ENCODE peak calls at places on chromosomes 1 and 21, in ten cellular contexts. One of them, this sample, is unnamed.

GRCh38 chr1:227884370-227885134 is 63.2 kb downstream of the WNT9A start:
- DNase-seq in upper lobe of right lung: peak; percentile 49
- DNase-seq in hepatocyte: peak; percentile 5
- DNase-seq in fibroblast of pulmonary artery: no peak
- DNase-seq in K562: peak; percentile 15
- DNase-seq in right lobe of liver: peak; percentile 36
- DNase-seq in lung: no peak
- DNase-seq in NB4: no peak
- DNase-seq in GM23338: no peak
- DNase-seq in tibial artery: peak; percentile 60
- DNase-seq in this sample: no peak

GRCh38 chr1:207010726-207011125 is 21.8 kb downstream of the C1orf116 start:
- DNase-seq in upper lobe of right lung: no peak
- DNase-seq in hepatocyte: no peak
- DNase-seq in fibroblast of pulmonary artery: no peak
- DNase-seq in K562: no peak
- DNase-seq in right lobe of liver: no peak
- DNase-seq in lung: no peak
- DNase-seq in NB4: no peak
- DNase-seq in GM23338: no peak
- DNase-seq in tibial artery: no peak
- DNase-seq in this sample: no peak

GRCh38 chr1:218048828-218049227 is 236.3 kb upstream of the RRP15 start:
- DNase-seq in upper lobe of right lung: no peak
- DNase-seq in hepatocyte: no peak
- DNase-seq in fibroblast of pulmonary artery: no peak
- DNase-seq in K562: no peak
- DNase-seq in right lobe of liver: no peak
- DNase-seq in lung: no peak
- DNase-seq in NB4: no peak
- DNase-seq in GM23338: peak; percentile 41
- DNase-seq in tibial artery: no peak
- DNase-seq in this sample: peak; percentile 9

GRCh38 chr21:39224930-39225329 is 41.7 kb upstream of the PSMG1 start:
- DNase-seq in upper lobe of right lung: no peak
- DNase-seq in hepatocyte: no peak
- DNase-seq in fibroblast of pulmonary artery: no peak
- DNase-seq in K562: no peak
- DNase-seq in right lobe of liver: no peak
- DNase-seq in lung: no peak
- DNase-seq in NB4: no peak
- DNase-seq in GM23338: no peak
- DNase-seq in tibial artery: no peak
- DNase-seq in this sample: no peak

GRCh38 chr21:46131721-46132651 is 23.4 kb downstream of the FTCD start:
- DNase-seq in upper lobe of right lung: no peak
- DNase-seq in hepatocyte: no peak
- DNase-seq in fibroblast of pulmonary artery: no peak
- DNase-seq in K562: no peak
- DNase-seq in right lobe of liver: peak; percentile 57
- DNase-seq in lung: no peak
- DNase-seq in NB4: no peak
- DNase-seq in GM23338: no peak
- DNase-seq in tibial artery: no peak
- DNase-seq in this sample: no peak

GRCh38 chr1:50488876-50489275 is 65.6 kb upstream of the DMRTA2 start:
- DNase-seq in upper lobe of right lung: no peak
- DNase-seq in hepatocyte: no peak
- DNase-seq in fibroblast of pulmonary artery: peak; percentile 24
- DNase-seq in K562: no peak
- DNase-seq in right lobe of liver: no peak
- DNase-seq in lung: no peak
- DNase-seq in NB4: no peak
- DNase-seq in GM23338: no peak
- DNase-seq in tibial artery: no peak
- DNase-seq in this sample: no peak

GRCh38 chr1:145720878-145721671 is 1.8 kb downstream of the CD160 start:
- DNase-seq in upper lobe of right lung: peak; percentile 83
- DNase-seq in hepatocyte: peak; percentile 81
- DNase-seq in fibroblast of pulmonary artery: peak; percentile 46
- DNase-seq in K562: peak; percentile 75
- DNase-seq in right lobe of liver: peak; percentile 81
- DNase-seq in lung: peak; percentile 69
- DNase-seq in NB4: peak; percentile 63
- DNase-seq in GM23338: peak; percentile 86
- DNase-seq in tibial artery: peak; percentile 79
- DNase-seq in this sample: peak; percentile 60

GRCh38 chr21:46096596-46096981 is 1.3 kb upstream of the COL6A2 start:
- DNase-seq in upper lobe of right lung: no peak
- DNase-seq in hepatocyte: no peak
- DNase-seq in fibroblast of pulmonary artery: no peak
- DNase-seq in K562: no peak
- DNase-seq in right lobe of liver: no peak
- DNase-seq in lung: no peak
- DNase-seq in NB4: no peak
- DNase-seq in GM23338: no peak
- DNase-seq in tibial artery: no peak
- DNase-seq in this sample: no peak

GRCh38 chr1:86906419-86906818 is 7.5 kb downstream of the SELENOF start:
- DNase-seq in upper lobe of right lung: no peak
- DNase-seq in hepatocyte: peak; percentile 56
- DNase-seq in fibroblast of pulmonary artery: peak; percentile 42
- DNase-seq in K562: no peak
- DNase-seq in right lobe of liver: no peak
- DNase-seq in lung: no peak
- DNase-seq in NB4: no peak
- DNase-seq in GM23338: no peak
- DNase-seq in tibial artery: no peak
- DNase-seq in this sample: peak; percentile 20

GRCh38 chr1:4317207-4317606 is 337.2 kb upstream of the AJAP1 start:
- DNase-seq in upper lobe of right lung: no peak
- DNase-seq in hepatocyte: no peak
- DNase-seq in fibroblast of pulmonary artery: no peak
- DNase-seq in K562: no peak
- DNase-seq in right lobe of liver: no peak
- DNase-seq in lung: no peak
- DNase-seq in NB4: no peak
- DNase-seq in GM23338: no peak
- DNase-seq in tibial artery: no peak
- DNase-seq in this sample: no peak

GRCh38 chr1:212737559-212737958 is 37.9 kb upstream of the BATF3 start:
- DNase-seq in upper lobe of right lung: no peak
- DNase-seq in hepatocyte: no peak
- DNase-seq in fibroblast of pulmonary artery: no peak
- DNase-seq in K562: no peak
- DNase-seq in right lobe of liver: no peak
- DNase-seq in lung: no peak
- DNase-seq in NB4: no peak
- DNase-seq in GM23338: no peak
- DNase-seq in tibial artery: no peak
- DNase-seq in this sample: no peak

GRCh38 chr1:208243522-208243850 is 698 bp downstream of the PLXNA2 start:
- DNase-seq in upper lobe of right lung: no peak
- DNase-seq in hepatocyte: no peak
- DNase-seq in fibroblast of pulmonary artery: no peak
- DNase-seq in K562: no peak
- DNase-seq in right lobe of liver: no peak
- DNase-seq in lung: no peak
- DNase-seq in NB4: peak; percentile 40
- DNase-seq in GM23338: peak; percentile 38
- DNase-seq in tibial artery: no peak
- DNase-seq in this sample: no peak

GRCh38 chr1:29180497-29181412 is 945 bp downstream of the SRSF4 start:
- DNase-seq in upper lobe of right lung: no peak
- DNase-seq in hepatocyte: no peak
- DNase-seq in fibroblast of pulmonary artery: peak; percentile 52
- DNase-seq in K562: no peak
- DNase-seq in right lobe of liver: no peak
- DNase-seq in lung: no peak
- DNase-seq in NB4: peak; percentile 42
- DNase-seq in GM23338: peak; percentile 53
- DNase-seq in tibial artery: no peak
- DNase-seq in this sample: no peak

GRCh38 chr21:21631961-21632360 is 633.8 kb downstream of the NCAM2 start:
- DNase-seq in upper lobe of right lung: no peak
- DNase-seq in hepatocyte: no peak
- DNase-seq in fibroblast of pulmonary artery: peak; percentile 11
- DNase-seq in K562: no peak
- DNase-seq in right lobe of liver: no peak
- DNase-seq in lung: no peak
- DNase-seq in NB4: no peak
- DNase-seq in GM23338: no peak
- DNase-seq in tibial artery: no peak
- DNase-seq in this sample: no peak

GRCh38 chr21:34022557-34023335 is 50.6 kb upstream of the MRPS6 start:
- DNase-seq in upper lobe of right lung: no peak
- DNase-seq in hepatocyte: no peak
- DNase-seq in fibroblast of pulmonary artery: no peak
- DNase-seq in K562: no peak
- DNase-seq in right lobe of liver: no peak
- DNase-seq in lung: no peak
- DNase-seq in NB4: peak; percentile 95
- DNase-seq in GM23338: no peak
- DNase-seq in tibial artery: no peak
- DNase-seq in this sample: no peak

GRCh38 chr1:74512516-74512915 is at the start of gene LRRC53:
- DNase-seq in upper lobe of right lung: no peak
- DNase-seq in hepatocyte: no peak
- DNase-seq in fibroblast of pulmonary artery: no peak
- DNase-seq in K562: no peak
- DNase-seq in right lobe of liver: no peak
- DNase-seq in lung: no peak
- DNase-seq in NB4: no peak
- DNase-seq in GM23338: no peak
- DNase-seq in tibial artery: no peak
- DNase-seq in this sample: no peak

GRCh38 chr1:44786138-44786840 is 1.7 kb downstream of the BEST4 start:
- DNase-seq in upper lobe of right lung: peak; percentile 89
- DNase-seq in hepatocyte: peak; percentile 89
- DNase-seq in fibroblast of pulmonary artery: peak; percentile 59
- DNase-seq in K562: peak; percentile 84
- DNase-seq in right lobe of liver: no peak
- DNase-seq in lung: peak; percentile 74
- DNase-seq in NB4: peak; percentile 53
- DNase-seq in GM23338: peak; percentile 89
- DNase-seq in tibial artery: peak; percentile 83
- DNase-seq in this sample: peak; percentile 81

GRCh38 chr1:93751391-93752250 is 70.0 kb upstream of the BCAR3 start:
- DNase-seq in upper lobe of right lung: no peak
- DNase-seq in hepatocyte: no peak
- DNase-seq in fibroblast of pulmonary artery: no peak
- DNase-seq in K562: no peak
- DNase-seq in right lobe of liver: peak; percentile 60
- DNase-seq in lung: no peak
- DNase-seq in NB4: no peak
- DNase-seq in GM23338: no peak
- DNase-seq in tibial artery: no peak
- DNase-seq in this sample: no peak

GRCh38 chr21:43916691-43917514 is 51.9 kb downstream of the AGPAT3 start:
- DNase-seq in upper lobe of right lung: peak; percentile 65
- DNase-seq in hepatocyte: no peak
- DNase-seq in fibroblast of pulmonary artery: no peak
- DNase-seq in K562: peak; percentile 84
- DNase-seq in right lobe of liver: peak; percentile 48
- DNase-seq in lung: no peak
- DNase-seq in NB4: peak; percentile 79
- DNase-seq in GM23338: no peak
- DNase-seq in tibial artery: peak; percentile 6
- DNase-seq in this sample: no peak
- H3K4me3 ChIP-seq in upper lobe of right lung: peak overlapping the region; percentile 40
- H3K4me3 ChIP-seq in hepatocyte: no peak overlapping the region
- H3K4me3 ChIP-seq in fibroblast of pulmonary artery: peak overlapping the region; percentile 22
- H3K4me3 ChIP-seq in K562: peak overlapping the region; percentile 42
- H3K4me3 ChIP-seq in right lobe of liver: no peak overlapping the region
- H3K4me3 ChIP-seq in lung: no peak overlapping the region
- H3K4me3 ChIP-seq in NB4: peak overlapping the region; percentile 64
- H3K4me3 ChIP-seq in GM23338: no peak overlapping the region
- H3K4me3 ChIP-seq in tibial artery: no peak overlapping the region
- H3K4me3 ChIP-seq in this sample: no peak overlapping the region

GRCh38 chr1:178020968-178021640 is 51.2 kb upstream of the SEC16B start:
- DNase-seq in upper lobe of right lung: no peak
- DNase-seq in hepatocyte: no peak
- DNase-seq in fibroblast of pulmonary artery: no peak
- DNase-seq in K562: no peak
- DNase-seq in right lobe of liver: no peak
- DNase-seq in lung: no peak
- DNase-seq in NB4: no peak
- DNase-seq in GM23338: no peak
- DNase-seq in tibial artery: no peak
- DNase-seq in this sample: no peak
- H3K4me3 ChIP-seq in upper lobe of right lung: no peak overlapping the region
- H3K4me3 ChIP-seq in hepatocyte: no peak overlapping the region
- H3K4me3 ChIP-seq in fibroblast of pulmonary artery: no peak overlapping the region
- H3K4me3 ChIP-seq in K562: no peak overlapping the region
- H3K4me3 ChIP-seq in right lobe of liver: no peak overlapping the region
- H3K4me3 ChIP-seq in lung: no peak overlapping the region
- H3K4me3 ChIP-seq in NB4: no peak overlapping the region
- H3K4me3 ChIP-seq in GM23338: no peak overlapping the region
- H3K4me3 ChIP-seq in tibial artery: no peak overlapping the region
- H3K4me3 ChIP-seq in this sample: no peak overlapping the region

GRCh38 chr1:109467301-109467777 is 993 bp downstream of the SYPL2 start:
- DNase-seq in upper lobe of right lung: no peak
- DNase-seq in hepatocyte: no peak
- DNase-seq in fibroblast of pulmonary artery: no peak
- DNase-seq in K562: peak; percentile 16
- DNase-seq in right lobe of liver: no peak
- DNase-seq in lung: no peak
- DNase-seq in NB4: no peak
- DNase-seq in GM23338: peak; percentile 44
- DNase-seq in tibial artery: no peak
- DNase-seq in this sample: peak; percentile 49
- H3K4me3 ChIP-seq in upper lobe of right lung: peak overlapping the region; percentile 61
- H3K4me3 ChIP-seq in hepatocyte: no peak overlapping the region
- H3K4me3 ChIP-seq in fibroblast of pulmonary artery: no peak overlapping the region
- H3K4me3 ChIP-seq in K562: no peak overlapping the region
- H3K4me3 ChIP-seq in right lobe of liver: peak overlapping the region; percentile 62
- H3K4me3 ChIP-seq in lung: no peak overlapping the region
- H3K4me3 ChIP-seq in NB4: no peak overlapping the region
- H3K4me3 ChIP-seq in GM23338: peak overlapping the region; percentile 68
- H3K4me3 ChIP-seq in tibial artery: peak overlapping the region; percentile 76
- H3K4me3 ChIP-seq in this sample: peak overlapping the region; percentile 43

DNA sequence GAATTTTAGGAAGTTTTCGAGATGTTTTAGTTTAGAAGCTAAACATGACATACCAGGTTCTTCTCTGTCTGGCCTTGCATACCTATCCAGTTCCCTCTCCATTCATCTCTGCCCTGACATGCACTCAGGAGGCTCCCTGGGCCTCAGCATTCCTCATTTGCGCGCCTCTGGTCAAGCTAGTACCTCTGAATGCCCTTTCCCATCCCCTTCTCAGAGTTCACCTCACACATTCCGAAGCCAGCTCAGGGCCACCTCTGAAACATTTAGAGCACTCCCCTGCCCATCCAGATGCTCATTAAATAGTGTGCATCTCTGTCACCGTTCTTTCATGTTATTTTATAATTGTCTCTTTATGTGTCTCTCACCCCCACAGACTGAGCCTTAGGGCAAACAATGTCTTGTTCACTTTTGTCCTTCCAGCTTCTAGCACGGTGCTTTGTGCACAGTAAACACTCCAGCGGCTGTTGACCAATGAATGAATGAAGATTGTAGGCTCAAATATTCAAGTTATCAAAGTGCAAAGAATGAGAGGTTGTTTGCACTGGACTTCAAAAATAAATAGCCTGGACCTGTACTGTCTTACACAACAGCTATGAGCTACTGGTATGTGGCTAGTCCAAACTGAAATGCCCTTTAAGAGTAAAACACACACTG is 1.2 kb upstream of the DHCR24 start:
- DNase-seq in upper lobe of right lung: no peak
- DNase-seq in hepatocyte: peak; percentile 35
- DNase-seq in fibroblast of pulmonary artery: no peak
- DNase-seq in K562: no peak
- DNase-seq in right lobe of liver: no peak
- DNase-seq in lung: peak; percentile 49
- DNase-seq in NB4: no peak
- DNase-seq in GM23338: peak; percentile 66
- DNase-seq in tibial artery: no peak
- DNase-seq in this sample: peak; percentile 47
- H3K4me3 ChIP-seq in upper lobe of right lung: peak overlapping the region; percentile 82
- H3K4me3 ChIP-seq in hepatocyte: peak overlapping the region; percentile 72
- H3K4me3 ChIP-seq in fibroblast of pulmonary artery: no peak overlapping the region
- H3K4me3 ChIP-seq in K562: peak overlapping the region; percentile 95
- H3K4me3 ChIP-seq in right lobe of liver: peak overlapping the region; percentile 99
- H3K4me3 ChIP-seq in lung: no peak overlapping the region
- H3K4me3 ChIP-seq in NB4: peak overlapping the region; percentile 66
- H3K4me3 ChIP-seq in GM23338: peak overlapping the region; percentile 97
- H3K4me3 ChIP-seq in tibial artery: no peak overlapping the region
- H3K4me3 ChIP-seq in this sample: peak overlapping the region; percentile 84